ENCODE peak calls at places on chromosome 4, in eight cellular contexts. X is cardiac fibroblast; O is CD8-positive, alpha-beta memory T cell; R is AG09309; Q is dorsolateral prefrontal cortex; M is CD8-positive, alpha-beta T cell; S is naive thymus-derived CD4-positive, alpha-beta T cell; Z is fibroblast of pulmonary artery. A is an unnamed sample.

GRCh38 chr4:175330236-175330635 is 412.1 kb downstream of the ADAM29 start:
- DNase-seq in X (no peak), O (no peak), Q (no peak), Z (peak), S (no peak), R (peak), M (no peak), A (peak)

GRCh38 chr4:62543002-62543401 is 1342.9 kb downstream of the ADGRL3 start:
- DNase-seq in R (no peak), Q (no peak), X (no peak), O (no peak), Z (no peak), S (no peak), M (no peak), A (no peak)

GRCh38 chr4:13888112-13888511 is 260.6 kb upstream of the BOD1L1 start:
- DNase-seq in M (no peak), S (no peak), Q (no peak), X (peak), Z (peak), O (no peak), R (peak), A (peak)

GRCh38 chr4:139814285-139815015 is 148.8 kb downstream of the MGST2 start:
- DNase-seq in O (no peak), R (no peak), Z (peak), Q (no peak), M (no peak), S (no peak), X (peak), A (no peak)

GRCh38 chr4:23903859-23904438 is 14.1 kb upstream of the PPARGC1A start:
- DNase-seq in Z (no peak), O (no peak), Q (no peak), S (no peak), M (no peak), R (no peak), X (peak), A (no peak)

GRCh38 chr4:152278505-152279301 is 257.2 kb downstream of the FBXW7 start:
- DNase-seq in O (no peak), X (no peak), Z (no peak), R (no peak), Q (no peak), M (no peak), S (no peak), A (peak)

GRCh38 chr4:169530048-169530447 is 82.3 kb downstream of the NEK1 start:
- DNase-seq in M (no peak), Z (no peak), S (no peak), Q (no peak), X (no peak), R (no peak), O (no peak), A (no peak)

GRCh38 chr4:80207172-80207583 is 9.9 kb downstream of the PRDM8 start:
- DNase-seq in M (no peak), Z (no peak), O (no peak), R (no peak), Q (no peak), S (no peak), X (no peak), A (no peak)

GRCh38 chr4:176433983-176434382 is 114.2 kb downstream of the SPCS3 start:
- DNase-seq in X (no peak), Z (peak), S (no peak), Q (no peak), O (no peak), M (no peak), R (no peak), A (no peak)

GRCh38 chr4:102299708-102300107 is 45.6 kb downstream of the SLC39A8 start:
- DNase-seq in X (peak), O (peak), M (peak), Q (peak), Z (peak), S (peak), R (peak), A (peak)

GRCh38 chr4:100189820-100190642 is at the start of gene DDIT4L:
- DNase-seq in M (peak), X (peak), S (no peak), Q (no peak), Z (peak), R (no peak), O (no peak), A (peak)

GRCh38 chr4:1520145-1520661 is 114.0 kb upstream of the NKX1-1 start:
- DNase-seq in S (no peak), R (no peak), X (no peak), Z (no peak), Q (no peak), O (no peak), M (no peak), A (no peak)

GRCh38 chr4:7970031-7970946 is 30.6 kb upstream of the AFAP1 start:
- DNase-seq in R (no peak), Q (no peak), Z (peak), M (peak), S (peak), O (peak), X (peak), A (no peak)

GRCh38 chr4:181970356-181970755 is 272.8 kb upstream of the TENM3 start:
- DNase-seq in Q (no peak), S (no peak), Z (no peak), M (no peak), X (no peak), R (no peak), O (no peak), A (no peak)

GRCh38 chr4:134089885-134090284 is 111.7 kb downstream of the PABPC4L start:
- DNase-seq in M (no peak), Z (no peak), O (no peak), S (no peak), X (no peak), R (no peak), Q (no peak), A (no peak)

GRCh38 chr4:472881-473574 is 25.9 kb downstream of the ZNF721 start:
- DNase-seq in X (peak), M (no peak), Q (peak), O (no peak), Z (peak), S (peak), R (no peak), A (peak)

GRCh38 chr4:153564630-153565525 is 98.7 kb downstream of the TMEM131L start:
- DNase-seq in O (no peak), X (peak), Z (peak), Q (peak), S (no peak), M (no peak), R (no peak), A (peak)

GRCh38 chr4:74444891-74445642 is at the start of gene AREG:
- DNase-seq in Z (peak), R (no peak), O (peak), M (peak), S (peak), X (peak), Q (no peak), A (peak)

GRCh38 chr4:24837296-24837695 is 41.9 kb downstream of the SOD3 start:
- DNase-seq in Z (no peak), R (no peak), M (no peak), S (no peak), X (no peak), Q (no peak), O (no peak), A (no peak)

GRCh38 chr4:2150076-2150475 is 90.9 kb downstream of the NAT8L start:
- DNase-seq in R (no peak), S (no peak), O (no peak), X (no peak), Z (no peak), M (no peak), Q (no peak), A (no peak)

GRCh38 chr4:145912391-145912790 is 26.2 kb downstream of the ZNF827 start:
- DNase-seq in M (no peak), Z (no peak), S (no peak), R (no peak), O (no peak), Q (no peak), X (no peak), A (no peak)

GRCh38 chr4:99067617-99068016 is 21.0 kb downstream of the ADH5 start:
- DNase-seq in S (no peak), X (no peak), M (no peak), R (no peak), O (no peak), Z (no peak), Q (no peak), A (no peak)

GRCh38 chr4:151788021-151788420 is 27.2 kb upstream of the GATB start:
- DNase-seq in Q (no peak), X (no peak), S (no peak), Z (no peak), R (no peak), M (no peak), O (no peak), A (no peak)

GRCh38 chr4:85488416-85488815 is 13.5 kb downstream of the ARHGAP24 start:
- DNase-seq in M (no peak), S (no peak), Q (no peak), X (no peak), O (no peak), R (no peak), Z (no peak), A (no peak)

GRCh38 chr4:1722551-1723071 is 1.3 kb downstream of the TACC3 start:
- DNase-seq in S (no peak), Q (no peak), X (no peak), R (no peak), M (no peak), O (no peak), Z (no peak), A (no peak)

GRCh38 chr4:7559741-7560376 is 125.1 kb upstream of the PSAPL1 start:
- DNase-seq in M (no peak), Q (no peak), O (no peak), Z (no peak), R (no peak), X (no peak), S (no peak), A (no peak)

GRCh38 chr4:153156263-153156662 is 48.0 kb upstream of the TRIM2 start:
- DNase-seq in O (no peak), Z (no peak), S (peak), Q (no peak), X (no peak), M (no peak), R (no peak), A (no peak)

GRCh38 chr4:124535004-124535403 is 177.5 kb downstream of the ANKRD50 start:
- DNase-seq in O (no peak), Z (no peak), S (no peak), X (no peak), R (no peak), M (no peak), Q (no peak), A (no peak)

DNA sequence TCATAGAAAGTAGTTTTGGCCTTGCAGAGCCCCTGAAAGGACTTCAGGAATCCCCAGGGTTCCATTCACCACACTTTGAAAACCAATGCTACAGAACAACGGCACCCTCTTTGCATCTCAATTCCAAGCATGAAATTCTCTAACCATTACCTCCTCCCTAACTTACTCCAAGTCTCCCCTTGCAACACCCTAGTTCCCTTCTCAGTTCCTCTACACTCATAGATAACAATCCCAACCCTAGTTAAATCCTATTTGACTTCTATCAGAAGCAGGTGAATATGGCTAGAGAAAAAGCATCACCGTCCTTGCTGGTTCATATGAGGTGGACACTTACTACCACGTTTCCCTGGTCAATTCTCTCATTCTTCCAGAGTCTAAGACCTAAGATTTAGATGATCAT is 2.4 kb downstream of the RCHY1 start:
- DNase-seq in X (no peak), Z (no peak), S (no peak), O (no peak), Q (no peak), R (no peak), M (no peak), A (no peak)
- H3K4me3 ChIP-seq in X (no peak), Z (peak), S (peak), O (peak), Q (peak), R (no peak), M (no peak), A (peak)

GRCh38 chr4:143346208-143346607 is 9.5 kb downstream of the GAB1 start:
- DNase-seq in S (no peak), O (no peak), M (no peak), X (no peak), R (no peak), Z (no peak), Q (no peak), A (no peak)

GRCh38 chr4:143344011-143344410 is 7.3 kb downstream of the GAB1 start:
- DNase-seq in R (no peak), S (no peak), X (no peak), O (no peak), M (no peak), Z (no peak), Q (peak), A (no peak)

GRCh38 chr4:143347495-143347894 is 10.8 kb downstream of the GAB1 start:
- DNase-seq in S (no peak), O (no peak), Z (no peak), R (no peak), Q (no peak), X (no peak), M (no peak), A (no peak)

GRCh38 chr4:143343276-143343831 is 6.7 kb downstream of the GAB1 start:
- DNase-seq in O (no peak), X (no peak), M (no peak), R (no peak), Q (no peak), Z (no peak), S (no peak), A (no peak)

GRCh38 chr4:143344774-143345173 is 8.1 kb downstream of the GAB1 start:
- DNase-seq in X (peak), M (no peak), O (no peak), S (no peak), Q (no peak), R (no peak), Z (peak), A (peak)
- H3K4me3 ChIP-seq in X (no peak), M (no peak), O (no peak), S (no peak), Q (peak), R (no peak), Z (no peak), A (no peak)

GRCh38 chr4:171809854-171810253 is 3.4 kb upstream of the GALNTL6 start:
- DNase-seq in O (no peak), M (no peak), R (no peak), X (no peak), Q (no peak), S (no peak), Z (no peak), A (no peak)

GRCh38 chr4:171817026-171817425 is 3.8 kb downstream of the GALNTL6 start:
- DNase-seq in R (no peak), O (no peak), Z (no peak), Q (no peak), X (no peak), S (no peak), M (no peak), A (no peak)

GRCh38 chr4:171813195-171813955 is at the start of gene GALNTL6:
- DNase-seq in R (no peak), X (no peak), Z (peak), M (no peak), Q (no peak), S (no peak), O (no peak), A (peak)

GRCh38 chr4:171812377-171813194 is 618 bp upstream of the GALNTL6 start:
- DNase-seq in R (no peak), X (no peak), O (no peak), Z (no peak), M (no peak), S (no peak), Q (no peak), A (peak)

GRCh38 chr4:171814545-171814944 is 1.3 kb downstream of the GALNTL6 start:
- DNase-seq in Z (no peak), X (no peak), M (no peak), Q (no peak), O (no peak), S (no peak), R (no peak), A (no peak)
- H3K4me3 ChIP-seq in Z (no peak), X (no peak), M (no peak), Q (peak), O (no peak), S (no peak), R (no peak), A (no peak)

DNA sequence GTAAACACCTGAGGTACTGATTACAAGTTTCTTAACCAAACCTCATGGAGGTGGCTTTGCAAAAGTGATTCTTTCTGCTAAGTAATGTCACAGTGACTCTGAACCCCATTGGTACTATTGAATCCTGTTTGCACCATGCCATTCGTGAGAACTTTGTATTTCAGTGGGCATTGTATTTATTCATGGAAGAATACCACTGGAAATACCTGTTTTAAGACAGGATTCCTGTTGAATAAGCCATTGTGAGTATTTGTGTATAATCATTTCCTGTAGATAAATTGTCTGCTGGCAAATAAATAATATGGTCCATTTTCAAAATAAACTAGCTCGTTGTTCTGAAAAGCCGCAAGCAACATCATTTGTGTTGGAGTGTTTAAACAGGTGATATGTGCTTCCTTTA is 136.4 kb upstream of the GUCY1A1 start:
- DNase-seq in X (no peak), O (no peak), S (no peak), Q (no peak), Z (no peak), M (no peak), R (no peak), A (no peak)
- H3K4me3 ChIP-seq in X (no peak), O (no peak), S (no peak), Q (no peak), Z (no peak), M (no peak), R (no peak), A (no peak)

GRCh38 chr4:22407361-22407760 is 108.5 kb downstream of the ADGRA3 start:
- DNase-seq in S (no peak), Z (no peak), X (no peak), Q (no peak), M (no peak), O (no peak), R (no peak), A (no peak)
- H3K4me3 ChIP-seq in S (no peak), Z (no peak), X (no peak), Q (no peak), M (no peak), O (no peak), R (no peak), A (no peak)

GRCh38 chr4:132707955-132708354 is 441.1 kb upstream of the PCDH10 start:
- DNase-seq in M (no peak), O (no peak), S (no peak), Q (no peak), X (no peak), R (no peak), Z (no peak), A (no peak)
- H3K4me3 ChIP-seq in M (no peak), O (no peak), S (no peak), Q (no peak), X (no peak), R (no peak), Z (no peak), A (no peak)

DNA sequence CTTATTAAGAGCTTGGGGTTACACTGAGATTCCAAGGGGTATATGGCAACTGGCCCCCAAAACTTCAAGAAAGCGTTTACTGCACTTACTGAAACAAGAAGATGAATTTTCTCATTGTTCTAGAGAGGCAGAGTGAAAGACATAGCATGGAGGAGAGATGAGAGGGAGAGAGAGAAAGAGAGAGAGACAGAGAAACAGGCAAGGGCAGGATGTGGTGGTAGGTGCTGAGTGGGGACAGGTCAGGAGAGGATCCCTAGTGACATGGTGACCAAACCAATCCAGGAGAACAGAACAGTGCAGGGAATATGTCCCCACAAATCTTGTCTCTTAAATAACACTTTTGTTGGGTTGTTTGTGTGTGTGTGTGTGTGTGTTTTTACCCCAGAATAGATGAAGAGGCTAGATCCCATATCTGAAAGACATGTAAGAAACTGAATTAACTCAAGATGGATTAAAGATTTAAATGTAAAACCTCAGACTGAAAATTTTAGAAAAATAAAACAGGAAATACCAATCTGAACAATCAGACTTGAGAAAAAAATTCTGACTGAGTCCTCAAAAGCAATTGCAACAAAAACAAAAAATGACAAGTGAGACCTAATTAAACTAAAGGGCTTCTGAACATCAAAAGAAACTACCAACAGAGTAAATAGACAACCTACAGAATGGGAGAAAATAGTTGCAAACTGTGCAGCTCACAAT is 202.2 kb downstream of the QDPR start:
- DNase-seq in Q (no peak), O (no peak), Z (no peak), R (no peak), M (no peak), X (no peak), S (no peak), A (peak)
- H3K4me3 ChIP-seq in Q (no peak), O (no peak), Z (no peak), R (no peak), M (no peak), X (no peak), S (no peak), A (no peak)

DNA sequence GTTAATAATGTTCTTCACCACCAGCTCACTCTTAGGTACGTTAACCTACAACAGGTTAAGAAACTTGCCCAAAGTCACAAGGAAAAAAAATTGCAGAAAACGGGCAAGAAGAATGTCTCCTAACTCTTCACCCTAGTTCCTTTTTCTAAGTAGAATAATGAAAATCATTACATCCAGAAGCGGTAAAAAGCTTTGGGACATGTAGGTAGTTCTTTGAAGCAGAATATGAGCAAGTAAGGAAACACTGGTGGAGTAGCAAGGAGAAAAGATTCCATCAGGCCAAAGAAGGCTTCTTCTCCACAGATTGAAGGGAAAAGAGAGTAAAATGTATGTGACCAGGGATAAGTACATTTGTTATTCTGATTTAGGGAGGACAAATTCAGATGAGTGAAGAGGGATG is 4.1 kb downstream of the CAMK2D start:
- DNase-seq in R (no peak), X (no peak), Q (no peak), Z (no peak), M (no peak), O (no peak), S (no peak), A (no peak)
- H3K4me3 ChIP-seq in R (no peak), X (no peak), Q (no peak), Z (peak), M (no peak), O (no peak), S (no peak), A (peak)

DNA sequence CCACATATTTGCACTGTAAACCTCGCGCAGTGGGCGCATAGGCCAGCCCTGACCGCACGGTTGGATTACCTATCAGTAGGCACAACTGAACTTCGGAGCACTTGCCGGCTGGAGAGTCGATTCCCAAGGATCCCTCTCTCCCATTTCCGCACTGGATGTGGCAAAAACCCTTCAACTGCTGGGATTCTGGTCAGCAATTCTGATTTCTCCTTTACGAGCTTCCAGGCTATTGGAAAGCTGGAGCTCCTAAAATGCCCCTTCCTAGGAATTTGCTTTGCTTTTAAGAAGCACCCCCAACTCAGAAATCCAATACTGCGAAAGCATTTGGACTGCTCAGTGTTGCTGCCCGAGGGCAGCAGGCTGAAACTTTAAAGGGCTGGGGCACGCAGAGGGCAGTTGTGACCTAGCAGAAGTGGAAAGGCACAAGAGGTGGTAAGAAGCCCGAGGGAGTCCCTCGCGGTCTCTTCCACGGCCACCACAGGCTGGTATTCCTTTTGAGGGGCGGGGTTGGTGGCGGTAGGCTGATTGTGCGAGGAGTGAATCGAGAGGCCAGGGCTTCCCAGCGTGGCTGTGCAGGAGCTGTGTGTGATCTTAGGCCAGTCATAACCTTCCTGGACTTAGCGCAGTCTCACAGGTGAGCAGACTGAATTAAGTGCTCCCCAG is 1.6 kb downstream of the ZAR1 start:
- DNase-seq in Q (no peak), R (no peak), O (no peak), M (no peak), Z (no peak), S (no peak), X (no peak), A (no peak)
- H3K4me3 ChIP-seq in Q (no peak), R (no peak), O (no peak), M (no peak), Z (no peak), S (no peak), X (no peak), A (no peak)